ENCODE peak calls at places on chromosome 15, in six cellular contexts. One of them, this sample, is unnamed.

GRCh38 chr15:31263751-31264533 is 62.7 kb upstream of the KLF13 start:
- DNase-seq in iPS-NIHi11: no peak
- DNase-seq in left lobe of liver: peak
- DNase-seq in T-helper 9 cell: peak
- DNase-seq in fibroblast of the aortic adventitia: no peak
- DNase-seq in HT1080: no peak
- DNase-seq in this sample: no peak

GRCh38 chr15:36109943-36110658 is 469.3 kb upstream of the CDIN1 start:
- DNase-seq in iPS-NIHi11: no peak
- DNase-seq in left lobe of liver: no peak
- DNase-seq in T-helper 9 cell: no peak
- DNase-seq in fibroblast of the aortic adventitia: peak
- DNase-seq in HT1080: no peak
- DNase-seq in this sample: no peak

GRCh38 chr15:26630857-26631256 is 142.0 kb downstream of the GABRB3 start:
- DNase-seq in iPS-NIHi11: no peak
- DNase-seq in left lobe of liver: no peak
- DNase-seq in T-helper 9 cell: no peak
- DNase-seq in fibroblast of the aortic adventitia: no peak
- DNase-seq in HT1080: no peak
- DNase-seq in this sample: no peak

GRCh38 chr15:89307791-89308190 is 26.8 kb downstream of the POLG start:
- DNase-seq in iPS-NIHi11: no peak
- DNase-seq in left lobe of liver: no peak
- DNase-seq in T-helper 9 cell: no peak
- DNase-seq in fibroblast of the aortic adventitia: peak
- DNase-seq in HT1080: peak
- DNase-seq in this sample: no peak

GRCh38 chr15:56242576-56243116 is 1.0 kb downstream of the RFX7 start:
- DNase-seq in iPS-NIHi11: no peak
- DNase-seq in left lobe of liver: no peak
- DNase-seq in T-helper 9 cell: no peak
- DNase-seq in fibroblast of the aortic adventitia: no peak
- DNase-seq in HT1080: no peak
- DNase-seq in this sample: no peak

GRCh38 chr15:100713163-100713867 is 110.9 kb downstream of the ASB7 start:
- DNase-seq in iPS-NIHi11: peak
- DNase-seq in left lobe of liver: peak
- DNase-seq in T-helper 9 cell: no peak
- DNase-seq in fibroblast of the aortic adventitia: peak
- DNase-seq in HT1080: peak
- DNase-seq in this sample: no peak

GRCh38 chr15:77144028-77144427 is 73.1 kb upstream of the TSPAN3 start:
- DNase-seq in iPS-NIHi11: no peak
- DNase-seq in left lobe of liver: no peak
- DNase-seq in T-helper 9 cell: no peak
- DNase-seq in fibroblast of the aortic adventitia: peak
- DNase-seq in HT1080: no peak
- DNase-seq in this sample: no peak

GRCh38 chr15:32905481-32905880 is 187.7 kb downstream of the GREM1 start:
- DNase-seq in iPS-NIHi11: no peak
- DNase-seq in left lobe of liver: no peak
- DNase-seq in T-helper 9 cell: no peak
- DNase-seq in fibroblast of the aortic adventitia: no peak
- DNase-seq in HT1080: no peak
- DNase-seq in this sample: no peak

GRCh38 chr15:42707873-42708544 is 28.9 kb downstream of the CDAN1 start:
- DNase-seq in iPS-NIHi11: no peak
- DNase-seq in left lobe of liver: no peak
- DNase-seq in T-helper 9 cell: no peak
- DNase-seq in fibroblast of the aortic adventitia: no peak
- DNase-seq in HT1080: no peak
- DNase-seq in this sample: no peak

GRCh38 chr15:69126054-69126469 is 34.4 kb upstream of the GLCE start:
- DNase-seq in iPS-NIHi11: no peak
- DNase-seq in left lobe of liver: peak
- DNase-seq in T-helper 9 cell: no peak
- DNase-seq in fibroblast of the aortic adventitia: peak
- DNase-seq in HT1080: no peak
- DNase-seq in this sample: no peak

This sample was measured in caudate nucleus.